ENCODE peak calls at places on chromosome 10, in four cellular contexts. C is right lobe of liver, E is heart left ventricle, Q is stomach. O is an unnamed sample. For H3K4me1, the result is how much of the 10 kb centered on the place peaks cover.

GRCh38 chr10:120963053-120963533 is 111.9 kb downstream of the WDR11 start:
- DNase-seq in C (no peak), E (no peak), Q (no peak), O (peak)

GRCh38 chr10:29120216-29120615 is 168.7 kb upstream of the LYZL1 start:
- DNase-seq in C (no peak), E (no peak), Q (no peak), O (peak)

GRCh38 chr10:13969792-13970140 is 361.0 kb downstream of the FRMD4A start:
- DNase-seq in C (no peak), E (no peak), Q (no peak), O (no peak)

GRCh38 chr10:6927001-6927400 is 346.9 kb upstream of the PRKCQ start:
- DNase-seq in C (no peak), E (no peak), Q (no peak), O (no peak)

GRCh38 chr10:12703813-12704212 is 297.7 kb downstream of the CCDC3 start:
- DNase-seq in C (no peak), E (no peak), Q (no peak), O (no peak)

GRCh38 chr10:75261813-75262725 is 26.3 kb upstream of the COMTD1 start:
- DNase-seq in C (no peak), E (no peak), Q (no peak), O (no peak)

GRCh38 chr10:65340340-65340739 is 1585.5 kb upstream of the LRRTM3 start:
- DNase-seq in C (no peak), E (no peak), Q (no peak), O (no peak)

GRCh38 chr10:21173433-21173963 is 276.4 kb upstream of the NEBL start:
- DNase-seq in C (no peak), E (peak), Q (no peak), O (no peak)

GRCh38 chr10:2984682-2985081 is 82.7 kb upstream of the PFKP start:
- DNase-seq in C (no peak), E (no peak), Q (no peak), O (no peak)

GRCh38 chr10:13349776-13350274 is 1.7 kb upstream of the SEPHS1 start:
- DNase-seq in C (peak), E (peak), Q (peak), O (peak)

GRCh38 chr10:95295031-95295755 is 4.4 kb upstream of the PDLIM1 start:
- DNase-seq in C (peak), E (no peak), Q (peak), O (no peak)

GRCh38 chr10:8439040-8439439 is 384.6 kb downstream of the GATA3 start:
- DNase-seq in C (no peak), E (no peak), Q (no peak), O (no peak)

GRCh38 chr10:102393411-102394078 is 2.0 kb upstream of the NFKB2 start:
- DNase-seq in C (no peak), E (no peak), Q (no peak), O (no peak)

GRCh38 chr10:101817542-101818118 is 614 bp downstream of the OGA start:
- DNase-seq in C (peak), E (peak), Q (peak), O (peak)

GRCh38 chr10:119502214-119502613 is 40.3 kb downstream of the RGS10 start:
- DNase-seq in C (no peak), E (no peak), Q (peak), O (no peak)

GRCh38 chr10:94115725-94116124 is 122.0 kb downstream of the PLCE1 start:
- DNase-seq in C (no peak), E (no peak), Q (no peak), O (no peak)

GRCh38 chr10:125554753-125555152 is 128.2 kb downstream of the TEX36 start:
- DNase-seq in C (no peak), E (no peak), Q (no peak), O (no peak)

GRCh38 chr10:100742067-100742771 is 3.2 kb upstream of the PAX2 start:
- DNase-seq in C (no peak), E (no peak), Q (no peak), O (no peak)

GRCh38 chr10:127198721-127199120 is 2.3 kb upstream of the INSYN2A start:
- DNase-seq in C (no peak), E (no peak), Q (no peak), O (no peak)

DNA sequence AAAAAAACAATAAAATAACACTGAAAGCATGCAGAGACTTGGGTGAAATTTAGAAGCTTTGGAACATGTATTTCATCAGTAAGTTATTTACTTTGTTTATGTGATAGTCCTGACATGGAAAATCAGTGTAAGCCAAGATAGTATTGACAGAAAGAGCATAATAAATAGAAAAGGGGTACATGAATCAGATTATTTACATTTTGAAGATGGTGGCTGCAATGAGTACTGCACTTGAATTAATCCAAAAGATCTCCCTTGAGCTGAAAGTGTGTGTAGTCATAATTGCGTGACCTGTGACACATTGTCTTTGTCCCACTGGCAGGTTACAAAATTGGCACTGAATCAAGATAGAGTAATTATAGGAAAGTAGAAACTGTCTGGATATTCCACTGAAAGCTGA is 562.9 kb downstream of the GFRA1 start:
- DNase-seq in C (no peak), E (no peak), Q (no peak), O (no peak)
- TF ChIP-seq CTCF in C (no peak), E (peak), Q (no peak), O (peak)

DNA sequence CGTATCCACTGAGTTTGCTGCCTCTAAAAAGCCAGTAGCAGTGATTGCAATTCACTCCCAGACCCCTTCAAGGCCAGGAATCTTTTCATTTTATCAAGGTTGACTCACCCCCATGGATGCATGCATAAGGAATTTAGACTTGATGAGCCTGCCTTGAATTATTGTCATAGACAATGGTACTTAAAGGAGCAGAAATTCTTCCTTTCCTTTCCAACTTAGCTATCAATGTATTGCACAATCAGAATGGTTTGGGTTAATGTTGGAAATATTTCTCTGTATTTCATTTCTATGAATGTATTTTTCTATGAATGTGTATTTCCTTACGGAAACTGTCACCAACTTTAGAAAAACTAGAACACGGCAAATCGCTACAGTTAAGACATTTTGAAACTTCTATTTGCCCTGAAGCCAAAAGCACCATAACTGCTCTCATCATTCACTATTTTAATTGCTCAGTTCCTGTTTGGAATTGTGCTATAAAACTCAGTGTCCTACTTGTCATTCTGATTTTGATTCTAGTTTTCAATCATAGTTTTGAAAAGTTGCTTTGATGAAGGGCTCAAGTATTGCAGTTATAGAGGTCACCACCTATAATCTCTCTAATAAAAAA is 355.7 kb upstream of the AKR1E2 start:
- DNase-seq in C (no peak), E (no peak), Q (no peak), O (no peak)
- H3K4me3 ChIP-seq in C (no peak), E (no peak), Q (no peak), O (no peak)

DNA sequence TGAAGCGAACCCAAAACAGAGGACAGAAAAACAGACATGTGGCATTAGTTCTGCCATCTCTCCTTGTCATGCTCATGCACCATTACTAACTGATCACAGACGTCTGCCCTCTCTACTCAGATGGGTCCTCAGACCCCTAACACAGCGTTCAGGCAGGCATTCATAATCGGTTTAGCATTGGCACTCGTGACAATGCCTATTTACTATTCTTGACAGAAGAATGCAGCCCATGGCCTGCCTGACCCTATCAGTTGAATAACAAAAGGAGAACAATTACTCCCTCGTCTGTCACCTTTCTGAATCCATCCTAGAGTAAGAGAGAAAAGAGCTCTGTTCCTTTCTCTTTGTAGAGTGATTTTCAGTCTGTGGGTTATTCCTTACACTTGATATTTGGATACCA is 194.6 kb upstream of the PHYHIPL start:
- DNase-seq in C (no peak), E (no peak), Q (no peak), O (no peak)
- H3K4me1 ChIP-seq in C (under half), E (under half), Q (under half), O (under half)

GRCh38 chr10:48554668-48555067 is 50.2 kb downstream of the ARHGAP22 start:
- DNase-seq in C (no peak), E (no peak), Q (no peak), O (no peak)
- TF ChIP-seq CTCF in C (no peak), E (no peak), Q (no peak), O (no peak)

DNA sequence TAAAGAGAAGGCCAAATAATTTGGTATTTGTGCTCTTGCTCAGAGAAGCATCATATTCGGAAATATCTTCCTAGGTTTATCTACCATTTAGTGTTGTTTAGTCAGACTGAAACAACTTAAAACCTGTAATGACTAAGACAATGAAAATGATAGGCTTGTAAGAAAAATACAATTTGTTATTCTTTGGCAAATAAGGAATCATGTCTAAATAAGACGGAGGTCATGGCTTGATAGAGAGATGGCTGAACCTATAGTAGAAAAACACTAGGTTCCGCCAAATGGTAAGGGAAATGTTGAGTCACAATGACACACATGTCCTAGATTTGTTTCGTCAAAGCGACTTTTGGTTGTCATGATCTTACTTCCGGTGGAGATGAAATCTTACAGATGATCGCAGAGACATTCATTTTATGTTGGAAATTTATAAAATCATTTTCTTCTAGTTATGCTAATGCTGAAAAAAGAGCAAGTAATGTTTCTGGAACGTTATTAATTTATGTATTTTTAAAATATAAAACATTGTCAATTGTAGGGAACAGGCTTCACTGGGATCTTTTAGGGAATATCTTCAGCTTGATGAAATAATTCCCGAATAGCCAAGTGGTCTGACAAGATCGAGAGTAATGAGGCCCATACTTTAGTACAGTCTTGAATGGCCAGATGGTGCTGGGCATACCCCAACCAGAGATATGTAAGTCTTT is 1.0 kb downstream of the SRGN start:
- DNase-seq in C (no peak), E (no peak), Q (no peak), O (no peak)
- H3K4me3 ChIP-seq in C (peak), E (peak), Q (peak), O (no peak)

DNA sequence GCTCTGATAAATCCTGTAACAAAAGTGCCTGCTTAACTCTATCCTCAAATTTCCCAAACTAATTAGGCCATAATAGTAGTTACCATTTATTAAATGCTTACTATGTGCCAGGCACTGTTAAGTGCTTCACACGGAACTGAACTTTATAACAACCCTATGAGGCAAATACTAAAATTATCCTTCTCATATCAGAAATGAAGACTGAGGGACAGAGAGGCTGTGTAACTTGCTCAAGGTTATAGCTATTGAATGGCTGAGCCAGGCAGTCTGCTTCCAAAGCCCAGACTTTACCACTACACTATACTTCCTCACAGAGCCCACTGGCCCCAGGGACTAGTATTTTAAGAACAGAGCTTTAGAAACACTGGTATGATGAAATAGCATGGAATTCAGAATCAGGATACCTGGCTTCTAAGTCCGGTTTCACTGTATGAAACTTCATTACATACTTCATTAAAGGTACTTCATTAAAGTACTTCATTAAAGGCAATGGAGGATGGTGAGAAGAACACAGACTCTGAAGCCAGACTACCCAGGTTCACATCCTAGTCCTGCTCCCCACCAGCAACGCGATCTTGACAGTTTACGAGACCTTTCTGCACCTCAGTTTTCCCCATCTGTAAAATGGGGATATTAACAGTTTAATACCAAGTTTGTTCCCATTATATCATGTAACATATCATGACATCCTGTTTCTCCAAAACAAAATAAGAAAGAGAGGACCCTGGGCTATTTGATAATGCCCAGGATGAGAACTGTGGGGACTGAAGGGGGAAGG is 19.6 kb downstream of the ANXA11 start:
- DNase-seq in C (no peak), E (no peak), Q (no peak), O (no peak)
- H3K4me1 ChIP-seq in C (under half), E (half or more), Q (half or more), O (under half)

DNA sequence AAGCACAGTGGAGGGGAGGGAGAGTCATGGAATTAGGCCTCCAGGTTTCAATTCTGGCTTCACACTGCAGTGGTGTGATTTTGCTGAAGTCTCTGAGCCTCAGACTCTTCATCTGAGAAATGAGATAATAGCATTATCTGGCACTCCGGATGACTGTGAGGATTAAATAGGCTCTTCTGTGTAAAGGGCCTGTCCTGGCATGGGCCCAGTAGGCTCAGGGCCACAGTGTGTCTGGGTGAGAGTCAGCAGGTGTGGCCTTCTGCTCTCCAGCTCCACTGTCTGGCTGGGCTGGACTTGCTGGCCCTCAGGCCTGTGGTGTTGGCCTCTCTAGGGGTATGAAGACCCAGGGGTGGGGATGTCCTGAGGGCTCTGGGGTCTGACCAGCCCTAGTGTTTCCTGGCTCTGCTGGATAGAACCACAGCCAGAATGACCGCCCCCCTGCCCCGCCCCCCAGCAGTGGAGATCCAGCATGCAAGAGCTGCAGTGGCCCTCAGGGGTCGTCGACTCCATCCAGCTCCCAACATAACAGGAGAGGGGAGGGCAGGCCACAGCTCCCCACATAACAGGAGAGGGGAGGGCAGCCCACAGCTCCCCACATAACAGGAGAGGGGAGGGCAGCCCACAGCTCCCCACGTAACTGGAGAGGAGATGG is 178.6 kb downstream of the RPS24 start:
- DNase-seq in C (no peak), E (peak), Q (no peak), O (peak)
- TF ChIP-seq CTCF in C (no peak), E (no peak), Q (no peak), O (no peak)

DNA sequence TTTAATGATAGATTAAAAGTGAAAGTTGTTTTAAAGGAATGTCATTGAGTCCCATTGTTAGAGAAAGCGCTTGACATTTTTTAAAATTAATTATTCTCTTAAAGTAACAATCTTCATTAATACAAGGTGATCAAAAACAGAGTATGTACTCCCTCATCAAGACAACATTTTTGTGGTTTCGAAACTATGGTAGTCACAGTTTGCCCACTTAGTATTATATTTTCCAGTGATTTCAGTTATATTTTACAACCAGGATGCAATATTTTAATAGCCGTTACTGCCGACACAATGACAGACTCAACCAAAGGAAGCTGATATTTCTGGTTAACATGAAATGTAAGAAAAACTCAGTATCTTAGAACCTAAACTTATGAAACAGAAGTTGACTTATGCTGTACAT is 31.3 kb downstream of the MKX start:
- DNase-seq in C (no peak), E (no peak), Q (no peak), O (no peak)
- H3K4me3 ChIP-seq in C (no peak), E (no peak), Q (no peak), O (no peak)

GRCh38 chr10:30495687-30496086 is 61.7 kb downstream of the MAP3K8 start:
- DNase-seq in C (no peak), E (no peak), Q (no peak), O (no peak)
- H3K4me1 ChIP-seq in C (under half), E (under half), Q (under half), O (under half)

GRCh38 chr10:42830237-42830636 is 47.6 kb downstream of the BMS1 start:
- DNase-seq in C (no peak), E (no peak), Q (no peak), O (no peak)

DNA sequence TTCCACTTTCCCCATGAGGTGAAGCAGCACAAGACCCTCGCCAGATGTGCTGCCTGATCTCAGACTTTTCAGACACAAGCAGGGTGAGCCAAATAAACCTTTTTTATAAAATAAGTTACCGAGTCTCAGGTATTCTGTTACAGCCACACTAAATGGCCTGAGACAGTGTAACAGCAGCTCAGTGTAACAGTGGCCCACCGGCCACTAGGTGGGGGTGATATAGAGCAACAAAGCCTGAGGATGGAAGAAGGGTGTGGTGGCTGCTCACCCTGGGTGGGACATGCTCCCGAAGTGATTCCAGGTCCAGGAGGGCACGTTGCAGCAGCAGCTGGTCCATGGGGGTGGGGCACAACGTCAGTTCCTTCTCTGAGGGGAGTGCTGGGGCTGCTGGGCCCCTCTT is 44.6 kb downstream of the BMS1 start:
- DNase-seq in C (no peak), E (no peak), Q (no peak), O (no peak)
- TF ChIP-seq CTCF in C (no peak), E (no peak), Q (no peak), O (no peak)

O was measured in adrenal gland.